ENCODE peak calls at places on chromosomes 2 and 18, in four cellular contexts. R, J, K and S are unnamed samples.

GRCh38 chr18:7711495-7711894 is 144.4 kb downstream of the PTPRM start:
- DNase-seq in R (no peak), J (no peak), K (no peak), S (no peak)

GRCh38 chr2:19356545-19357382 is 1.7 kb downstream of the OSR1 start:
- DNase-seq in R (peak; percentile 40), J (no peak), K (no peak), S (no peak)

GRCh38 chr2:12767541-12767940 is 50.8 kb downstream of the TRIB2 start:
- DNase-seq in R (no peak), J (no peak), K (no peak), S (no peak)

GRCh38 chr2:15778529-15779219 is 161.7 kb upstream of the MYCN start:
- DNase-seq in R (no peak), J (no peak), K (no peak), S (no peak)

GRCh38 chr18:49045585-49045984 is 94.8 kb upstream of the SMAD7 start:
- DNase-seq in R (no peak), J (no peak), K (no peak), S (no peak)

GRCh38 chr2:233165895-233166661 is 85.4 kb upstream of the ATG16L1 start:
- DNase-seq in R (peak; percentile 43), J (no peak), K (no peak), S (peak; percentile 62)

GRCh38 chr18:75167759-75168211 is 41.2 kb downstream of the PTGR3 start:
- DNase-seq in R (no peak), J (no peak), K (no peak), S (no peak)

GRCh38 chr2:102129956-102130650 is 12.4 kb upstream of the IL1R1 start:
- DNase-seq in R (no peak), J (no peak), K (no peak), S (no peak)

GRCh38 chr18:45541421-45541820 is 73.9 kb upstream of the SLC14A2 start:
- DNase-seq in R (no peak), J (no peak), K (no peak), S (no peak)

GRCh38 chr2:134420256-134420655 is 166.4 kb downstream of the MGAT5 start:
- DNase-seq in R (no peak), J (no peak), K (no peak), S (no peak)

GRCh38 chr18:44464401-44465185 is 216.1 kb upstream of the SETBP1 start:
- DNase-seq in R (no peak), J (no peak), K (no peak), S (no peak)

GRCh38 chr2:69914235-69915049 is 467 bp upstream of the MXD1 start:
- DNase-seq in R (peak; percentile 96), J (peak; percentile 100), K (peak; percentile 97), S (peak; percentile 100)

GRCh38 chr2:190352668-190353536 is 9.5 kb downstream of the INPP1 start:
- DNase-seq in R (no peak), J (no peak), K (peak; percentile 34), S (no peak)

GRCh38 chr18:39870586-39870985 is 2084.4 kb upstream of the PIK3C3 start:
- DNase-seq in R (no peak), J (no peak), K (no peak), S (no peak)

GRCh38 chr18:44107187-44107586 is 573.5 kb upstream of the SETBP1 start:
- DNase-seq in R (no peak), J (no peak), K (no peak), S (no peak)

GRCh38 chr18:7764406-7764805 is 197.3 kb downstream of the PTPRM start:
- DNase-seq in R (no peak), J (no peak), K (no peak), S (no peak)

GRCh38 chr2:158556124-158556523 is 99.4 kb downstream of the PKP4 start:
- DNase-seq in R (no peak), J (no peak), K (no peak), S (no peak)

GRCh38 chr2:101533611-101534601 is 59.0 kb upstream of the RFX8 start:
- DNase-seq in R (no peak), J (no peak), K (no peak), S (peak; percentile 88)

GRCh38 chr2:43459455-43459854 is 136.4 kb downstream of the THADA start:
- DNase-seq in R (no peak), J (no peak), K (no peak), S (no peak)

GRCh38 chr2:239360421-239361310 is 40.2 kb downstream of the HDAC4 start:
- DNase-seq in R (no peak), J (no peak), K (peak; percentile 78), S (no peak)

GRCh38 chr2:172783091-172783898 is 47.6 kb downstream of the RAPGEF4 start:
- DNase-seq in R (no peak), J (no peak), K (no peak), S (no peak)